ENCODE peak calls at places on chromosomes 11 and 22, in eight cellular contexts. U is adipocyte; G is effector memory CD4-positive, alpha-beta T cell; E is IMR-90; Y is lower lobe of right lung; K is HCT116; Q is mammary epithelial cell; N is suprapubic skin. D is an unnamed sample.

GRCh38 chr11:128472128-128473110 is 114.9 kb downstream of the ETS1 start:
- DNase-seq in G (peak; percentile 43), U (no peak), E (peak; percentile 79), K (no peak), Y (no peak), Q (peak; percentile 42), N (no peak), D (no peak)

GRCh38 chr11:1553808-1554594 is 18.1 kb downstream of the DUSP8 start:
- DNase-seq in G (no peak), E (no peak), K (no peak), N (no peak), Y (peak; percentile 94), U (no peak), Q (no peak), D (peak; percentile 90)

GRCh38 chr11:2751523-2752203 is 51.9 kb upstream of the KCNQ1OT1 start:
- DNase-seq in E (no peak), N (no peak), Y (peak; percentile 37), Q (no peak), K (no peak), G (no peak), U (no peak), D (peak; percentile 59)

GRCh38 chr11:76786053-76787014 is 3.2 kb downstream of the TSKU start:
- DNase-seq in K (no peak), Q (no peak), N (no peak), U (no peak), G (no peak), Y (no peak), E (no peak), D (no peak)

GRCh38 chr22:27068121-27068520 is 410.7 kb downstream of the MIAT start:
- DNase-seq in G (no peak), E (no peak), Y (no peak), K (no peak), U (no peak), N (no peak), Q (no peak), D (no peak)

GRCh38 chr11:44961894-44962293 is 11.2 kb upstream of the TP53I11 start:
- DNase-seq in Y (no peak), K (no peak), Q (no peak), G (no peak), U (no peak), N (no peak), E (no peak), D (no peak)

GRCh38 chr11:28792856-28793255 is 684.7 kb downstream of the METTL15 start:
- DNase-seq in N (no peak), U (no peak), Y (no peak), G (no peak), K (no peak), Q (no peak), E (no peak), D (no peak)

GRCh38 chr11:10657308-10658271 is 36.0 kb downstream of the IRAG1 start:
- DNase-seq in Y (no peak), G (no peak), Q (peak; percentile 22), K (no peak), E (peak; percentile 82), N (no peak), U (peak; percentile 80), D (no peak)

GRCh38 chr22:19701420-19702145 is 12.7 kb upstream of the SEPTIN5 start:
- DNase-seq in G (no peak), Q (no peak), K (no peak), E (no peak), N (peak; percentile 23), U (no peak), Y (no peak), D (peak; percentile 2)

GRCh38 chr11:126879516-126879915 is 121.1 kb downstream of the KIRREL3 start:
- DNase-seq in Q (no peak), G (no peak), Y (no peak), N (no peak), E (peak; percentile 41), U (no peak), K (no peak), D (no peak)

GRCh38 chr22:29096736-29097669 is 24.2 kb downstream of the KREMEN1 start:
- DNase-seq in N (no peak), Q (no peak), E (peak; percentile 30), G (no peak), K (no peak), Y (no peak), U (peak; percentile 77), D (no peak)

GRCh38 chr11:36280531-36280930 is 8.7 kb downstream of the COMMD9 start:
- DNase-seq in N (no peak), K (no peak), U (no peak), G (no peak), Q (peak; percentile 73), Y (no peak), E (peak; percentile 4), D (no peak)

GRCh38 chr11:102386376-102386775 is 39.4 kb downstream of the BIRC2 start:
- DNase-seq in N (no peak), Q (no peak), Y (no peak), K (no peak), E (peak; percentile 17), G (no peak), U (peak; percentile 12), D (no peak)

GRCh38 chr11:79430280-79430679 is 10.6 kb downstream of the TENM4 start:
- DNase-seq in Y (no peak), N (no peak), E (no peak), Q (no peak), U (no peak), K (no peak), G (no peak), D (no peak)

GRCh38 chr11:15072551-15073143 is 746 bp upstream of the CALCB start:
- DNase-seq in Y (no peak), N (no peak), U (no peak), E (no peak), Q (no peak), G (no peak), K (no peak), D (no peak)

GRCh38 chr11:111097191-111097590 is 148.3 kb upstream of the POU2AF2 start:
- DNase-seq in N (no peak), Y (peak; percentile 76), Q (no peak), G (no peak), E (peak; percentile 62), K (peak; percentile 3), U (no peak), D (peak; percentile 72)

GRCh38 chr22:50296658-50297490 is 10.6 kb downstream of the PLXNB2 start:
- DNase-seq in Y (no peak), N (no peak), Q (no peak), U (no peak), G (no peak), E (no peak), K (no peak), D (no peak)
- H3K4me1 ChIP-seq in Y (peaks cover 97% of the 10 kb centered on the region), N (peaks cover 80% of the 10 kb centered on the region), Q (peaks cover 65% of the 10 kb centered on the region), U (peaks cover 24% of the 10 kb centered on the region), G (no peaks in the 10 kb centered on the region), E (peaks cover 59% of the 10 kb centered on the region), K (peaks cover 65% of the 10 kb centered on the region), D (peaks cover 85% of the 10 kb centered on the region)

GRCh38 chr11:27524155-27524554 is 17.6 kb upstream of the LIN7C start:
- DNase-seq in E (peak; percentile 66), Y (no peak), K (peak; percentile 35), U (peak; percentile 39), G (no peak), Q (peak; percentile 66), N (no peak), D (no peak)

GRCh38 chr11:27518522-27518921 is 12.0 kb upstream of the LIN7C start:
- DNase-seq in Q (no peak), E (no peak), N (no peak), U (no peak), K (no peak), Y (no peak), G (no peak), D (no peak)

GRCh38 chr11:27514558-27514957 is 8.0 kb upstream of the LIN7C start:
- DNase-seq in E (peak; percentile 55), Q (no peak), U (no peak), K (no peak), G (no peak), N (no peak), Y (no peak), D (no peak)

GRCh38 chr11:27525824-27526516 is 19.4 kb upstream of the LIN7C start:
- DNase-seq in G (no peak), U (no peak), Y (no peak), N (no peak), K (no peak), E (no peak), Q (no peak), D (no peak)

DNA sequence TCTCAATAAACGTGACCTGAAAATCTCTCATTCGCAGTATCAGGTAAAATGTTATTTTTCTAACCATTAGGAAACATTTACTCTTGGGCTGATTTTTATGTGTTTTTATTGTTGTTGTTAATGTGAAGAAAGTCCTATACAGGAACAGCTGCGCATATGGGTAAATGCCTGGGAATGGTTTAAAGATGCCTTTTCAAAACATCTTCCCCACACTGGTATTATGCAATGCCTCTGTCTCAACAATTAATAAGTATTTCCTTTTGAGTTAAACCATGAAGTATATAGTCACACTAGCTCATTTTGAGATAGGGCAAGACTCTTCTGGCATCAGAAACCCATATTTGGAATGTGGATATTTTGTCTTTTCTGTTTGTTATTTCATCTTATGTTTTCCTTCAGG is 13.7 kb upstream of the LIN7C start:
- DNase-seq in K (no peak), N (no peak), Y (no peak), G (no peak), E (no peak), U (no peak), Q (no peak), D (no peak)
- H3K4me1 ChIP-seq in K (peaks cover 5% of the 10 kb centered on the region), N (peaks cover under 1% of the 10 kb centered on the region), Y (no peaks in the 10 kb centered on the region), G (no peaks in the 10 kb centered on the region), E (no peaks in the 10 kb centered on the region), U (no peaks in the 10 kb centered on the region), Q (no peaks in the 10 kb centered on the region), D (no peaks in the 10 kb centered on the region)

GRCh38 chr22:50266994-50267393 is 3.2 kb downstream of the MAPK11 start:
- DNase-seq in K (no peak), E (no peak), N (no peak), Q (no peak), G (no peak), Y (no peak), U (no peak), D (no peak)
- H3K4me1 ChIP-seq in K (peaks cover 40% of the 10 kb centered on the region), E (peaks cover 17% of the 10 kb centered on the region), N (peaks cover 57% of the 10 kb centered on the region), Q (peaks cover 39% of the 10 kb centered on the region), G (peaks cover 33% of the 10 kb centered on the region), Y (peaks cover 43% of the 10 kb centered on the region), U (peaks cover 31% of the 10 kb centered on the region), D (peaks cover 43% of the 10 kb centered on the region)

GRCh38 chr11:118622376-118623290 is 15.2 kb downstream of the PHLDB1 start:
- DNase-seq in K (peak; percentile 68), U (peak; percentile 83), Q (peak; percentile 95), Y (peak; percentile 62), G (no peak), N (no peak), E (peak; percentile 69), D (peak; percentile 76)
- H3K4me1 ChIP-seq in K (peaks cover 61% of the 10 kb centered on the region), U (peaks cover 72% of the 10 kb centered on the region), Q (peaks cover 71% of the 10 kb centered on the region), Y (peaks cover 69% of the 10 kb centered on the region), G (peaks cover 4% of the 10 kb centered on the region), N (peaks cover 80% of the 10 kb centered on the region), E (peaks cover 38% of the 10 kb centered on the region), D (peaks cover 60% of the 10 kb centered on the region)

GRCh38 chr11:117187799-117188481 is 9.4 kb downstream of the SIDT2 start:
- DNase-seq in G (no peak), Q (no peak), Y (peak; percentile 45), N (no peak), U (no peak), E (no peak), K (no peak), D (peak; percentile 61)
- H3K4me1 ChIP-seq in G (no peaks in the 10 kb centered on the region), Q (peaks cover 4% of the 10 kb centered on the region), Y (peaks cover 16% of the 10 kb centered on the region), N (peaks cover 18% of the 10 kb centered on the region), U (no peaks in the 10 kb centered on the region), E (no peaks in the 10 kb centered on the region), K (no peaks in the 10 kb centered on the region), D (no peaks in the 10 kb centered on the region)

GRCh38 chr11:7672960-7673723 is at the start of gene CYB5R2:
- DNase-seq in K (peak; percentile 13), E (peak; percentile 5), G (no peak), Y (peak; percentile 80), N (no peak), U (peak; percentile 46), Q (no peak), D (peak; percentile 86)
- H3K4me1 ChIP-seq in K (peaks cover 10% of the 10 kb centered on the region), E (no peaks in the 10 kb centered on the region), G (peaks cover 12% of the 10 kb centered on the region), Y (peaks cover 13% of the 10 kb centered on the region), N (peaks cover 42% of the 10 kb centered on the region), U (peaks cover 9% of the 10 kb centered on the region), Q (peaks cover 60% of the 10 kb centered on the region), D (peaks cover 16% of the 10 kb centered on the region)

D was measured in upper lobe of right lung.